ENCODE peak calls at places on chromosomes 4 and X, in five cellular contexts. One of them, this sample, is unnamed.

GRCh38 chr4:123699823-123700822 is 303.5 kb downstream of the SPRY1 start:
- DNase-seq in SK-N-SH: no peak
- DNase-seq in foreskin fibroblast: peak
- DNase-seq in progenitor cell of endocrine pancreas: no peak
- DNase-seq in ovary: no peak
- DNase-seq in this sample: peak

GRCh38 chrX:24902808-24903207 is 113.0 kb downstream of the ARX start:
- DNase-seq in progenitor cell of endocrine pancreas: no peak
- DNase-seq in SK-N-SH: no peak
- DNase-seq in ovary: no peak
- DNase-seq in foreskin fibroblast: peak
- DNase-seq in this sample: no peak

GRCh38 chrX:462853-463252 is 76.1 kb upstream of the PPP2R3B start:
- DNase-seq in progenitor cell of endocrine pancreas: no peak
- DNase-seq in SK-N-SH: no peak
- DNase-seq in ovary: no peak
- DNase-seq in foreskin fibroblast: no peak
- DNase-seq in this sample: no peak

GRCh38 chrX:49037883-49038475 is 5.2 kb downstream of the TFE3 start:
- DNase-seq in ovary: no peak
- DNase-seq in foreskin fibroblast: peak
- DNase-seq in progenitor cell of endocrine pancreas: no peak
- DNase-seq in SK-N-SH: no peak
- DNase-seq in this sample: no peak

GRCh38 chr4:147571021-147571770 is 46.0 kb upstream of the TMEM184C start:
- DNase-seq in SK-N-SH: no peak
- DNase-seq in progenitor cell of endocrine pancreas: no peak
- DNase-seq in foreskin fibroblast: peak
- DNase-seq in ovary: no peak
- DNase-seq in this sample: no peak

GRCh38 chr4:25925486-25926201 is 11.6 kb downstream of the SMIM20 start:
- DNase-seq in foreskin fibroblast: peak
- DNase-seq in SK-N-SH: peak
- DNase-seq in progenitor cell of endocrine pancreas: no peak
- DNase-seq in ovary: no peak
- DNase-seq in this sample: no peak

GRCh38 chr4:34964613-34965012 is 1279.7 kb downstream of the ARAP2 start:
- DNase-seq in ovary: no peak
- DNase-seq in SK-N-SH: no peak
- DNase-seq in foreskin fibroblast: no peak
- DNase-seq in progenitor cell of endocrine pancreas: no peak
- DNase-seq in this sample: no peak

GRCh38 chr4:56410247-56410646 is 23.0 kb upstream of the AASDH start:
- DNase-seq in progenitor cell of endocrine pancreas: peak
- DNase-seq in ovary: peak
- DNase-seq in SK-N-SH: peak
- DNase-seq in foreskin fibroblast: peak
- DNase-seq in this sample: peak

GRCh38 chr4:153255233-153255632 is 51.0 kb downstream of the TRIM2 start:
- DNase-seq in foreskin fibroblast: no peak
- DNase-seq in ovary: no peak
- DNase-seq in SK-N-SH: no peak
- DNase-seq in progenitor cell of endocrine pancreas: no peak
- DNase-seq in this sample: no peak

GRCh38 chrX:22424141-22424915 is 151.6 kb downstream of the CBLL2 start:
- DNase-seq in ovary: no peak
- DNase-seq in foreskin fibroblast: no peak
- DNase-seq in progenitor cell of endocrine pancreas: no peak
- DNase-seq in SK-N-SH: no peak
- DNase-seq in this sample: no peak

GRCh38 chr4:123361195-123361861 is 35.3 kb upstream of the SPRY1 start:
- DNase-seq in SK-N-SH: no peak
- DNase-seq in progenitor cell of endocrine pancreas: no peak
- DNase-seq in ovary: no peak
- DNase-seq in foreskin fibroblast: peak
- DNase-seq in this sample: peak

GRCh38 chrX:138740361-138740760 is 28.8 kb upstream of the FGF13 start:
- DNase-seq in foreskin fibroblast: no peak
- DNase-seq in ovary: no peak
- DNase-seq in SK-N-SH: no peak
- DNase-seq in progenitor cell of endocrine pancreas: no peak
- DNase-seq in this sample: no peak

GRCh38 chr4:6500481-6501135 is 28.2 kb upstream of the PPP2R2C start:
- DNase-seq in ovary: no peak
- DNase-seq in SK-N-SH: no peak
- DNase-seq in foreskin fibroblast: no peak
- DNase-seq in progenitor cell of endocrine pancreas: no peak
- DNase-seq in this sample: no peak

GRCh38 chr4:46270986-46271596 is 118.8 kb downstream of the GABRA2 start:
- DNase-seq in progenitor cell of endocrine pancreas: no peak
- DNase-seq in ovary: no peak
- DNase-seq in SK-N-SH: peak
- DNase-seq in foreskin fibroblast: no peak
- DNase-seq in this sample: no peak

GRCh38 chr4:111689214-111689613 is 456.0 kb upstream of the FAM241A start:
- DNase-seq in ovary: no peak
- DNase-seq in foreskin fibroblast: peak
- DNase-seq in progenitor cell of endocrine pancreas: no peak
- DNase-seq in SK-N-SH: no peak
- DNase-seq in this sample: peak

GRCh38 chrX:38260231-38260630 is 39.6 kb upstream of the SRPX start:
- DNase-seq in progenitor cell of endocrine pancreas: no peak
- DNase-seq in foreskin fibroblast: no peak
- DNase-seq in ovary: no peak
- DNase-seq in SK-N-SH: peak
- DNase-seq in this sample: no peak

GRCh38 chrX:15653961-15654360 is 10.6 kb downstream of the CLTRN start:
- DNase-seq in SK-N-SH: no peak
- DNase-seq in ovary: no peak
- DNase-seq in progenitor cell of endocrine pancreas: no peak
- DNase-seq in foreskin fibroblast: no peak
- DNase-seq in this sample: no peak

GRCh38 chr4:186105721-186106335 is 1.3 kb downstream of the FAM149A start:
- DNase-seq in SK-N-SH: peak
- DNase-seq in ovary: no peak
- DNase-seq in foreskin fibroblast: no peak
- DNase-seq in progenitor cell of endocrine pancreas: no peak
- DNase-seq in this sample: no peak

GRCh38 chr4:185117300-185117934 is 25.6 kb upstream of the SLC25A4 start:
- DNase-seq in ovary: no peak
- DNase-seq in foreskin fibroblast: no peak
- DNase-seq in SK-N-SH: no peak
- DNase-seq in progenitor cell of endocrine pancreas: no peak
- DNase-seq in this sample: no peak

GRCh38 chr4:114386637-114387233 is 211.9 kb upstream of the UGT8 start:
- DNase-seq in progenitor cell of endocrine pancreas: no peak
- DNase-seq in ovary: no peak
- DNase-seq in SK-N-SH: peak
- DNase-seq in foreskin fibroblast: peak
- DNase-seq in this sample: no peak

GRCh38 chr4:159904906-159905305 is 802.0 kb downstream of the RAPGEF2 start:
- DNase-seq in foreskin fibroblast: no peak
- DNase-seq in progenitor cell of endocrine pancreas: no peak
- DNase-seq in ovary: no peak
- DNase-seq in SK-N-SH: no peak
- DNase-seq in this sample: no peak

GRCh38 chrX:105645667-105646354 is 176.5 kb upstream of the NRK start:
- DNase-seq in foreskin fibroblast: peak
- DNase-seq in progenitor cell of endocrine pancreas: no peak
- DNase-seq in ovary: no peak
- DNase-seq in SK-N-SH: no peak
- DNase-seq in this sample: no peak

GRCh38 chr4:72352746-72353145 is 216.3 kb downstream of the ADAMTS3 start:
- DNase-seq in foreskin fibroblast: peak
- DNase-seq in SK-N-SH: no peak
- DNase-seq in ovary: no peak
- DNase-seq in progenitor cell of endocrine pancreas: no peak
- DNase-seq in this sample: no peak

GRCh38 chrX:107763647-107764046 is 11.9 kb downstream of the TSC22D3 start:
- DNase-seq in foreskin fibroblast: no peak
- DNase-seq in ovary: no peak
- DNase-seq in progenitor cell of endocrine pancreas: no peak
- DNase-seq in SK-N-SH: no peak
- DNase-seq in this sample: no peak

GRCh38 chr4:169005453-169006099 is 4.5 kb downstream of the CBR4 start:
- DNase-seq in foreskin fibroblast: peak
- DNase-seq in progenitor cell of endocrine pancreas: no peak
- DNase-seq in ovary: no peak
- DNase-seq in SK-N-SH: no peak
- DNase-seq in this sample: no peak

GRCh38 chr4:1517592-1518411 is 111.6 kb upstream of the NKX1-1 start:
- DNase-seq in progenitor cell of endocrine pancreas: no peak
- DNase-seq in foreskin fibroblast: no peak
- DNase-seq in SK-N-SH: no peak
- DNase-seq in ovary: peak
- DNase-seq in this sample: no peak

GRCh38 chr4:122142687-122143086 is 9.4 kb upstream of the BLTP1 start:
- DNase-seq in ovary: no peak
- DNase-seq in SK-N-SH: no peak
- DNase-seq in progenitor cell of endocrine pancreas: no peak
- DNase-seq in foreskin fibroblast: no peak
- DNase-seq in this sample: no peak

GRCh38 chr4:6472387-6473263 is at the start of gene PPP2R2C:
- DNase-seq in progenitor cell of endocrine pancreas: peak
- DNase-seq in foreskin fibroblast: no peak
- DNase-seq in ovary: no peak
- DNase-seq in SK-N-SH: peak
- DNase-seq in this sample: no peak

GRCh38 chrX:48945517-48946348 is 11.7 kb downstream of the OTUD5 start:
- DNase-seq in progenitor cell of endocrine pancreas: no peak
- DNase-seq in ovary: peak
- DNase-seq in foreskin fibroblast: peak
- DNase-seq in SK-N-SH: peak
- DNase-seq in this sample: no peak

GRCh38 chr4:5940470-5941203 is 47.8 kb upstream of the CRMP1 start:
- DNase-seq in foreskin fibroblast: no peak
- DNase-seq in SK-N-SH: no peak
- DNase-seq in progenitor cell of endocrine pancreas: peak
- DNase-seq in ovary: no peak
- DNase-seq in this sample: no peak

GRCh38 chr4:122874194-122874593 is 47.6 kb downstream of the FGF2 start:
- DNase-seq in SK-N-SH: no peak
- DNase-seq in foreskin fibroblast: peak
- DNase-seq in progenitor cell of endocrine pancreas: no peak
- DNase-seq in ovary: no peak
- DNase-seq in this sample: no peak

DNA sequence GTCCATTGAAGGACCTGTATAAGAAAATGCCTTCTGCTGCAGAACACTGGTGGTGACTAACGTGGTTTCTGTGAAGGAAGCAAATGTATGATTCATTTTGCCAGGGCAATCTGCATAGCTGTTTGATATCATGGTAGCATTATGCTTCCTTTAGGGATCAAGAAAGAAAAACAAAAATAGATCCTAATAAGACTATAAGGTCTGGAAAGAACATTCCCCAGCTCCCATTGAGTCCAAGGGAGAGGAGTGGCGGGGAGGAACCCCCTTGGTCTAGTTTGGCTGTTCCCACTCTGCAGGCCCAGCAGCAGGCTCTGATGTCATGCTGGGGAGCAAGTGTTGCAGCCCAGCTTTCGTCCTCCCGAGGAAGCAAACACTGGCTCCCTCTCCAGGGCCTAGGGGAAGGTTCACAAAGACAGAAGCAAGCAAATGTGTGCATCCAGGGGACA is 154.5 kb upstream of the GALNT7 start:
- DNase-seq in progenitor cell of endocrine pancreas: no peak
- DNase-seq in foreskin fibroblast: peak
- DNase-seq in SK-N-SH: peak
- DNase-seq in ovary: no peak
- DNase-seq in this sample: no peak
- TF ChIP-seq CTCF in progenitor cell of endocrine pancreas: no peak
- TF ChIP-seq CTCF in foreskin fibroblast: peak
- TF ChIP-seq CTCF in SK-N-SH: peak
- TF ChIP-seq CTCF in ovary: no peak
- TF ChIP-seq CTCF in this sample: no peak

GRCh38 chr4:140571620-140572019 is 2.9 kb upstream of the UCP1 start:
- DNase-seq in foreskin fibroblast: no peak
- DNase-seq in SK-N-SH: no peak
- DNase-seq in progenitor cell of endocrine pancreas: no peak
- DNase-seq in ovary: no peak
- DNase-seq in this sample: no peak
- TF ChIP-seq CTCF in foreskin fibroblast: no peak
- TF ChIP-seq CTCF in SK-N-SH: no peak
- TF ChIP-seq CTCF in progenitor cell of endocrine pancreas: no peak
- TF ChIP-seq CTCF in ovary: no peak
- TF ChIP-seq CTCF in this sample: no peak

DNA sequence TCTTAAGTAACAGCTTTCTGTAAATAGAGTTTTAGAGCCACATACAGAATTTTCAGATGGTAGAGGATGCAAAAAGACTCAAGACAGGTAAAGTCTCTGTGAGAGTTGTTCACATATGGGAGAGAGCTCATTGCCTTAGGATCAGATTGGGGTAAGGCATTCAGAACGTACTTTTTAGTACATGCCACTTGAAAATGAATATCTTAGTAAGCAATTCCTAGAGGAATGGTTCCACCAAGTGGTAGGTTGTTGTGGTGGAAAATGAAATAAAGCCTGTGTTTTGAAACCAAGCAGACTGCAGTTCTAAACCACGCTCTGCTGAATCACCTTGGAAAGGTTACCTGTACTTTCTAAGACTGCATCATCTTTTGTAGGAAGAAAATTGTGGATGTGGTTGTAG is 547.0 kb upstream of the LCORL start:
- DNase-seq in progenitor cell of endocrine pancreas: no peak
- DNase-seq in foreskin fibroblast: peak
- DNase-seq in SK-N-SH: no peak
- DNase-seq in ovary: no peak
- DNase-seq in this sample: no peak
- TF ChIP-seq CTCF in progenitor cell of endocrine pancreas: peak
- TF ChIP-seq CTCF in foreskin fibroblast: no peak
- TF ChIP-seq CTCF in SK-N-SH: peak
- TF ChIP-seq CTCF in ovary: no peak
- TF ChIP-seq CTCF in this sample: no peak

GRCh38 chr4:89952458-89952857 is 57.8 kb downstream of the MMRN1 start:
- DNase-seq in SK-N-SH: no peak
- DNase-seq in ovary: no peak
- DNase-seq in foreskin fibroblast: no peak
- DNase-seq in progenitor cell of endocrine pancreas: no peak
- DNase-seq in this sample: no peak

GRCh38 chr4:89954906-89955305 is 60.3 kb downstream of the MMRN1 start:
- DNase-seq in progenitor cell of endocrine pancreas: no peak
- DNase-seq in foreskin fibroblast: no peak
- DNase-seq in ovary: no peak
- DNase-seq in SK-N-SH: no peak
- DNase-seq in this sample: no peak

DNA sequence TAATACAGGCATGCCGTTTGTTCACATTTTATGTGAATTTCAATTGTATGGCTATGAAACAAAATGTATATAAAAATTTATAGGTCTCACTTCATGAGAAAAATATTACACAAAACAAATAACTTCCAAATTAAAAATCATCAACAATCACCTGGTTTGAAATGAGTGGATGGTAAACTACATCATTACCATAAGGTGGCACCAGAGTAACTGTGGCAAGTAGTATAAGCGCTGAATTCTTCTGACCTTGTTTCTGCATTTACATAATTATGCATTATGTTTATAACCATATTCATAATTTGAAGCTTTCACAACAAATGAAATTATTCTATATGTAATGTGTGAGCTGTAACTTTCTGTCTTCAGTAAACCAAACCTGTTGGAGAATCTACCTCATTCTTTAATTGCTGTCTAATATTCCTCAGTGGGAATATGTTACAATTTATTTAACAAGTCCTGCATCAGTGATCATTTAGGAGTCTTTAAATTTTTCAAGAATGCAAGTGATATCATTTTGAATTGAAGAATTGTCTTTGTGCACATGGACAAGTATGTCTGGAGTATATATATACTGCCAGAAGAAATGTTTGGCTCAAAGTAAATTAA is 55.2 kb downstream of the MMRN1 start:
- DNase-seq in SK-N-SH: peak
- DNase-seq in foreskin fibroblast: no peak
- DNase-seq in ovary: no peak
- DNase-seq in progenitor cell of endocrine pancreas: no peak
- DNase-seq in this sample: no peak
- TF ChIP-seq CTCF in SK-N-SH: peak
- TF ChIP-seq CTCF in foreskin fibroblast: no peak
- TF ChIP-seq CTCF in ovary: no peak
- TF ChIP-seq CTCF in progenitor cell of endocrine pancreas: peak
- TF ChIP-seq CTCF in this sample: peak